ENCODE peak calls at places on chromosome 17, in nine cellular contexts. One of them, this sample, is unnamed.

GRCh38 chr17:81385320-81386111 is 9.7 kb upstream of the BAHCC1 start:
- DNase-seq in cardiac fibroblast: no peak
- DNase-seq in neural crest cell: peak; percentile 72
- DNase-seq in endothelial cell: no peak
- DNase-seq in transverse colon: peak; percentile 30
- DNase-seq in glutamatergic neuron: no peak
- DNase-seq in gastrocnemius medialis: no peak
- DNase-seq in SK-N-SH: no peak
- DNase-seq in HFF-Myc: no peak
- DNase-seq in this sample: no peak

GRCh38 chr17:32015245-32016013 is 8.2 kb downstream of the LRRC37B start:
- DNase-seq in gastrocnemius medialis: peak; percentile 76
- DNase-seq in HFF-Myc: no peak
- DNase-seq in SK-N-SH: no peak
- DNase-seq in glutamatergic neuron: no peak
- DNase-seq in cardiac fibroblast: peak; percentile 28
- DNase-seq in endothelial cell: no peak
- DNase-seq in neural crest cell: no peak
- DNase-seq in transverse colon: no peak
- DNase-seq in this sample: no peak

GRCh38 chr17:66625321-66625767 is 209.6 kb upstream of the CACNG5 start:
- DNase-seq in glutamatergic neuron: no peak
- DNase-seq in SK-N-SH: peak; percentile 63
- DNase-seq in cardiac fibroblast: peak; percentile 56
- DNase-seq in neural crest cell: no peak
- DNase-seq in endothelial cell: no peak
- DNase-seq in HFF-Myc: no peak
- DNase-seq in transverse colon: no peak
- DNase-seq in gastrocnemius medialis: no peak
- DNase-seq in this sample: no peak

GRCh38 chr17:67245694-67246397 is 850 bp upstream of the HELZ start:
- DNase-seq in endothelial cell: peak; percentile 53
- DNase-seq in SK-N-SH: peak; percentile 93
- DNase-seq in HFF-Myc: no peak
- DNase-seq in glutamatergic neuron: peak; percentile 49
- DNase-seq in transverse colon: peak; percentile 62
- DNase-seq in gastrocnemius medialis: no peak
- DNase-seq in neural crest cell: peak; percentile 38
- DNase-seq in cardiac fibroblast: no peak
- DNase-seq in this sample: peak; percentile 33

GRCh38 chr17:68511671-68512246 is 471 bp upstream of the PRKAR1A start:
- DNase-seq in HFF-Myc: peak; percentile 59
- DNase-seq in transverse colon: peak; percentile 85
- DNase-seq in gastrocnemius medialis: peak; percentile 83
- DNase-seq in SK-N-SH: peak; percentile 93
- DNase-seq in cardiac fibroblast: peak; percentile 50
- DNase-seq in endothelial cell: peak; percentile 76
- DNase-seq in neural crest cell: peak; percentile 72
- DNase-seq in glutamatergic neuron: peak; percentile 94
- DNase-seq in this sample: peak; percentile 84

GRCh38 chr17:57138956-57139576 is 54.0 kb downstream of the AKAP1 start:
- DNase-seq in HFF-Myc: no peak
- DNase-seq in endothelial cell: no peak
- DNase-seq in SK-N-SH: no peak
- DNase-seq in transverse colon: no peak
- DNase-seq in neural crest cell: no peak
- DNase-seq in glutamatergic neuron: no peak
- DNase-seq in gastrocnemius medialis: peak; percentile 68
- DNase-seq in cardiac fibroblast: peak; percentile 18
- DNase-seq in this sample: no peak

GRCh38 chr17:81586096-81586495 is 33.9 kb upstream of the FAAP100 start:
- DNase-seq in endothelial cell: no peak
- DNase-seq in gastrocnemius medialis: no peak
- DNase-seq in SK-N-SH: no peak
- DNase-seq in cardiac fibroblast: no peak
- DNase-seq in neural crest cell: no peak
- DNase-seq in transverse colon: no peak
- DNase-seq in HFF-Myc: no peak
- DNase-seq in glutamatergic neuron: no peak
- DNase-seq in this sample: no peak

GRCh38 chr17:39062846-39063680 is 88.4 kb downstream of the PLXDC1 start:
- DNase-seq in gastrocnemius medialis: no peak
- DNase-seq in SK-N-SH: no peak
- DNase-seq in neural crest cell: no peak
- DNase-seq in transverse colon: no peak
- DNase-seq in HFF-Myc: no peak
- DNase-seq in cardiac fibroblast: peak; percentile 39
- DNase-seq in glutamatergic neuron: no peak
- DNase-seq in endothelial cell: no peak
- DNase-seq in this sample: no peak

GRCh38 chr17:17667947-17668346 is 13.3 kb upstream of the RAI1 start:
- DNase-seq in cardiac fibroblast: no peak
- DNase-seq in gastrocnemius medialis: no peak
- DNase-seq in glutamatergic neuron: no peak
- DNase-seq in endothelial cell: no peak
- DNase-seq in neural crest cell: no peak
- DNase-seq in HFF-Myc: no peak
- DNase-seq in transverse colon: no peak
- DNase-seq in SK-N-SH: no peak
- DNase-seq in this sample: no peak

GRCh38 chr17:3558603-3559269 is 1.1 kb upstream of the TRPV3 start:
- DNase-seq in gastrocnemius medialis: peak; percentile 52
- DNase-seq in SK-N-SH: no peak
- DNase-seq in HFF-Myc: no peak
- DNase-seq in neural crest cell: no peak
- DNase-seq in cardiac fibroblast: peak; percentile 82
- DNase-seq in endothelial cell: no peak
- DNase-seq in transverse colon: peak; percentile 85
- DNase-seq in glutamatergic neuron: peak; percentile 54
- DNase-seq in this sample: no peak

GRCh38 chr17:9979463-9979995 is 74.5 kb upstream of the RCVRN start:
- DNase-seq in HFF-Myc: no peak
- DNase-seq in gastrocnemius medialis: no peak
- DNase-seq in glutamatergic neuron: no peak
- DNase-seq in neural crest cell: no peak
- DNase-seq in transverse colon: no peak
- DNase-seq in endothelial cell: no peak
- DNase-seq in SK-N-SH: no peak
- DNase-seq in cardiac fibroblast: peak; percentile 19
- DNase-seq in this sample: no peak

GRCh38 chr17:9973689-9974459 is 68.8 kb upstream of the RCVRN start:
- DNase-seq in endothelial cell: no peak
- DNase-seq in cardiac fibroblast: no peak
- DNase-seq in SK-N-SH: no peak
- DNase-seq in glutamatergic neuron: no peak
- DNase-seq in HFF-Myc: no peak
- DNase-seq in gastrocnemius medialis: no peak
- DNase-seq in transverse colon: no peak
- DNase-seq in neural crest cell: no peak
- DNase-seq in this sample: no peak

GRCh38 chr17:9977175-9977574 is 72.1 kb upstream of the RCVRN start:
- DNase-seq in SK-N-SH: no peak
- DNase-seq in neural crest cell: no peak
- DNase-seq in glutamatergic neuron: no peak
- DNase-seq in gastrocnemius medialis: no peak
- DNase-seq in endothelial cell: no peak
- DNase-seq in cardiac fibroblast: no peak
- DNase-seq in transverse colon: no peak
- DNase-seq in HFF-Myc: no peak
- DNase-seq in this sample: no peak

GRCh38 chr17:9974460-9975381 is 69.7 kb upstream of the RCVRN start:
- DNase-seq in cardiac fibroblast: no peak
- DNase-seq in neural crest cell: no peak
- DNase-seq in transverse colon: no peak
- DNase-seq in HFF-Myc: no peak
- DNase-seq in SK-N-SH: no peak
- DNase-seq in endothelial cell: no peak
- DNase-seq in glutamatergic neuron: no peak
- DNase-seq in gastrocnemius medialis: no peak
- DNase-seq in this sample: no peak

GRCh38 chr17:9976283-9977009 is 71.4 kb upstream of the RCVRN start:
- DNase-seq in gastrocnemius medialis: no peak
- DNase-seq in endothelial cell: no peak
- DNase-seq in glutamatergic neuron: no peak
- DNase-seq in transverse colon: no peak
- DNase-seq in HFF-Myc: no peak
- DNase-seq in SK-N-SH: no peak
- DNase-seq in cardiac fibroblast: no peak
- DNase-seq in neural crest cell: no peak
- DNase-seq in this sample: no peak
- TF ChIP-seq CTCF in gastrocnemius medialis: no peak
- TF ChIP-seq CTCF in endothelial cell: peak; percentile 31
- TF ChIP-seq CTCF in glutamatergic neuron: no peak
- TF ChIP-seq CTCF in transverse colon: no peak
- TF ChIP-seq CTCF in HFF-Myc: no peak
- TF ChIP-seq CTCF in SK-N-SH: no peak
- TF ChIP-seq CTCF in cardiac fibroblast: no peak
- TF ChIP-seq CTCF in neural crest cell: no peak
- TF ChIP-seq CTCF in this sample: no peak

GRCh38 chr17:74691151-74691550 is 21.6 kb downstream of the CD300LF start:
- DNase-seq in HFF-Myc: no peak
- DNase-seq in SK-N-SH: no peak
- DNase-seq in transverse colon: no peak
- DNase-seq in neural crest cell: no peak
- DNase-seq in glutamatergic neuron: no peak
- DNase-seq in endothelial cell: no peak
- DNase-seq in cardiac fibroblast: no peak
- DNase-seq in gastrocnemius medialis: no peak
- DNase-seq in this sample: no peak

GRCh38 chr17:74690409-74690825 is 22.3 kb downstream of the CD300LF start:
- DNase-seq in gastrocnemius medialis: peak; percentile 39
- DNase-seq in HFF-Myc: no peak
- DNase-seq in SK-N-SH: no peak
- DNase-seq in glutamatergic neuron: no peak
- DNase-seq in cardiac fibroblast: no peak
- DNase-seq in endothelial cell: no peak
- DNase-seq in neural crest cell: no peak
- DNase-seq in transverse colon: peak; percentile 10
- DNase-seq in this sample: peak; percentile 46

GRCh38 chr17:74682028-74682427 is 30.7 kb downstream of the CD300LF start:
- DNase-seq in endothelial cell: no peak
- DNase-seq in neural crest cell: no peak
- DNase-seq in glutamatergic neuron: no peak
- DNase-seq in gastrocnemius medialis: no peak
- DNase-seq in SK-N-SH: no peak
- DNase-seq in HFF-Myc: no peak
- DNase-seq in transverse colon: no peak
- DNase-seq in cardiac fibroblast: no peak
- DNase-seq in this sample: no peak

GRCh38 chr17:74682442-74683190 is 30.1 kb downstream of the CD300LF start:
- DNase-seq in glutamatergic neuron: no peak
- DNase-seq in cardiac fibroblast: no peak
- DNase-seq in SK-N-SH: no peak
- DNase-seq in endothelial cell: no peak
- DNase-seq in gastrocnemius medialis: no peak
- DNase-seq in neural crest cell: no peak
- DNase-seq in HFF-Myc: no peak
- DNase-seq in transverse colon: no peak
- DNase-seq in this sample: no peak

DNA sequence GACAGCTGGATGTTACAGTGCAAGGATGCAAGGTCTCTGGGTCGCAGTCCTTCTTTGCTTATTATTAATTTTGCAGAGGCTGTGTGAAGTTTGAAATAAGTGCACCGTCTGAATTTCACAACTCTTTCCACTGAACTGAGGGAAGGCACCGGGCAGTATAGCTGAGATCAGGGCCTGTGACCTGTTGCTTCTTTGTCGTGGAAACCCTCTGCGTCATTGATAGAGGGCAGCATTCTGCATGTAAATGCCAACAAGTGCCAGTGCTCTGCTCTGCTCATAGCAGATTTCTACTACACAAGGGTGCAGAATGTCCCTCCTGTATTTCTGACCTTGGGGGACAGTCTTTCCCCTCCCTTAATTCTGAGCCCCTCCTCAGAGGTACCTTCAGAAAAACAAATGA is 26.0 kb downstream of the CD300LF start:
- DNase-seq in transverse colon: no peak
- DNase-seq in glutamatergic neuron: no peak
- DNase-seq in gastrocnemius medialis: no peak
- DNase-seq in SK-N-SH: no peak
- DNase-seq in endothelial cell: no peak
- DNase-seq in neural crest cell: no peak
- DNase-seq in cardiac fibroblast: no peak
- DNase-seq in HFF-Myc: no peak
- DNase-seq in this sample: no peak
- TF ChIP-seq CTCF in transverse colon: no peak
- TF ChIP-seq CTCF in glutamatergic neuron: no peak
- TF ChIP-seq CTCF in gastrocnemius medialis: no peak
- TF ChIP-seq CTCF in SK-N-SH: no peak
- TF ChIP-seq CTCF in endothelial cell: no peak
- TF ChIP-seq CTCF in neural crest cell: no peak
- TF ChIP-seq CTCF in cardiac fibroblast: no peak
- TF ChIP-seq CTCF in HFF-Myc: no peak
- TF ChIP-seq CTCF in this sample: no peak

GRCh38 chr17:4769628-4770027 is 2.1 kb upstream of the TM4SF5 start:
- DNase-seq in transverse colon: no peak
- DNase-seq in neural crest cell: no peak
- DNase-seq in cardiac fibroblast: peak; percentile 53
- DNase-seq in endothelial cell: no peak
- DNase-seq in glutamatergic neuron: no peak
- DNase-seq in SK-N-SH: no peak
- DNase-seq in gastrocnemius medialis: no peak
- DNase-seq in HFF-Myc: no peak
- DNase-seq in this sample: no peak
- TF ChIP-seq CTCF in transverse colon: no peak
- TF ChIP-seq CTCF in neural crest cell: no peak
- TF ChIP-seq CTCF in cardiac fibroblast: no peak
- TF ChIP-seq CTCF in endothelial cell: no peak
- TF ChIP-seq CTCF in glutamatergic neuron: no peak
- TF ChIP-seq CTCF in SK-N-SH: no peak
- TF ChIP-seq CTCF in gastrocnemius medialis: no peak
- TF ChIP-seq CTCF in HFF-Myc: no peak
- TF ChIP-seq CTCF in this sample: no peak

GRCh38 chr17:21291357-21291756 is 6.8 kb downstream of the MAP2K3 start:
- DNase-seq in cardiac fibroblast: no peak
- DNase-seq in endothelial cell: no peak
- DNase-seq in HFF-Myc: no peak
- DNase-seq in glutamatergic neuron: no peak
- DNase-seq in SK-N-SH: no peak
- DNase-seq in neural crest cell: no peak
- DNase-seq in gastrocnemius medialis: no peak
- DNase-seq in transverse colon: no peak
- DNase-seq in this sample: no peak

GRCh38 chr17:21291862-21292261 is 7.4 kb downstream of the MAP2K3 start:
- DNase-seq in neural crest cell: no peak
- DNase-seq in cardiac fibroblast: no peak
- DNase-seq in SK-N-SH: no peak
- DNase-seq in endothelial cell: no peak
- DNase-seq in gastrocnemius medialis: no peak
- DNase-seq in transverse colon: no peak
- DNase-seq in glutamatergic neuron: no peak
- DNase-seq in HFF-Myc: no peak
- DNase-seq in this sample: no peak

GRCh38 chr17:21289175-21289901 is 4.8 kb downstream of the MAP2K3 start:
- DNase-seq in endothelial cell: no peak
- DNase-seq in neural crest cell: no peak
- DNase-seq in HFF-Myc: no peak
- DNase-seq in transverse colon: no peak
- DNase-seq in glutamatergic neuron: no peak
- DNase-seq in SK-N-SH: no peak
- DNase-seq in cardiac fibroblast: no peak
- DNase-seq in gastrocnemius medialis: no peak
- DNase-seq in this sample: no peak

GRCh38 chr17:21288581-21289017 is 4.1 kb downstream of the MAP2K3 start:
- DNase-seq in gastrocnemius medialis: no peak
- DNase-seq in glutamatergic neuron: no peak
- DNase-seq in HFF-Myc: no peak
- DNase-seq in transverse colon: no peak
- DNase-seq in endothelial cell: no peak
- DNase-seq in neural crest cell: no peak
- DNase-seq in cardiac fibroblast: no peak
- DNase-seq in SK-N-SH: no peak
- DNase-seq in this sample: no peak

GRCh38 chr17:21289902-21290571 is 5.5 kb downstream of the MAP2K3 start:
- DNase-seq in SK-N-SH: peak; percentile 46
- DNase-seq in cardiac fibroblast: no peak
- DNase-seq in neural crest cell: no peak
- DNase-seq in HFF-Myc: no peak
- DNase-seq in transverse colon: no peak
- DNase-seq in gastrocnemius medialis: peak; percentile 97
- DNase-seq in endothelial cell: no peak
- DNase-seq in glutamatergic neuron: no peak
- DNase-seq in this sample: no peak
- TF ChIP-seq CTCF in SK-N-SH: no peak
- TF ChIP-seq CTCF in cardiac fibroblast: no peak
- TF ChIP-seq CTCF in neural crest cell: no peak
- TF ChIP-seq CTCF in HFF-Myc: no peak
- TF ChIP-seq CTCF in transverse colon: no peak
- TF ChIP-seq CTCF in gastrocnemius medialis: peak; percentile 64
- TF ChIP-seq CTCF in endothelial cell: no peak
- TF ChIP-seq CTCF in glutamatergic neuron: no peak
- TF ChIP-seq CTCF in this sample: no peak